ENCODE peak calls at places on chromosomes 2 and 18, in four cellular contexts. One of them, this sample, is unnamed.

GRCh38 chr2:168752361-168752760 is 50.1 kb upstream of the NOSTRIN start:
- DNase-seq in MCF 10A: no peak
- DNase-seq in suprapubic skin: no peak
- DNase-seq in Calu3: no peak
- DNase-seq in this sample: no peak

GRCh38 chr2:80365762-80366161 is 61.2 kb upstream of the LRRTM1 start:
- DNase-seq in MCF 10A: no peak
- DNase-seq in suprapubic skin: no peak
- DNase-seq in Calu3: no peak
- DNase-seq in this sample: no peak

GRCh38 chr2:241964133-241964532 is 94.6 kb downstream of the RTP5 start:
- DNase-seq in MCF 10A: no peak
- DNase-seq in suprapubic skin: no peak
- DNase-seq in Calu3: no peak
- DNase-seq in this sample: no peak

GRCh38 chr18:10365901-10366300 is 88.5 kb upstream of the APCDD1 start:
- DNase-seq in MCF 10A: no peak
- DNase-seq in suprapubic skin: no peak
- DNase-seq in Calu3: no peak
- DNase-seq in this sample: no peak

GRCh38 chr2:235669269-235669831 is 175.5 kb downstream of the AGAP1 start:
- DNase-seq in MCF 10A: peak
- DNase-seq in suprapubic skin: no peak
- DNase-seq in Calu3: peak
- DNase-seq in this sample: no peak

GRCh38 chr2:152715854-152716428 is 1.3 kb downstream of the PRPF40A start:
- DNase-seq in MCF 10A: peak
- DNase-seq in suprapubic skin: no peak
- DNase-seq in Calu3: peak
- DNase-seq in this sample: no peak

GRCh38 chr18:50117876-50118275 is 77.1 kb downstream of the MYO5B start:
- DNase-seq in MCF 10A: peak
- DNase-seq in suprapubic skin: no peak
- DNase-seq in Calu3: no peak
- DNase-seq in this sample: no peak

GRCh38 chr2:42829556-42830510 is 37.5 kb upstream of the HAAO start:
- DNase-seq in MCF 10A: no peak
- DNase-seq in suprapubic skin: no peak
- DNase-seq in Calu3: no peak
- DNase-seq in this sample: no peak

GRCh38 chr2:236679906-236680305 is 110.3 kb downstream of the ACKR3 start:
- DNase-seq in MCF 10A: peak
- DNase-seq in suprapubic skin: no peak
- DNase-seq in Calu3: no peak
- DNase-seq in this sample: no peak

GRCh38 chr2:8203354-8203753 is 478.5 kb upstream of the ID2 start:
- DNase-seq in MCF 10A: no peak
- DNase-seq in suprapubic skin: no peak
- DNase-seq in Calu3: no peak
- DNase-seq in this sample: no peak

GRCh38 chr2:85326406-85326945 is 1.3 kb downstream of the TGOLN2 start:
- DNase-seq in MCF 10A: no peak
- DNase-seq in suprapubic skin: no peak
- DNase-seq in Calu3: no peak
- DNase-seq in this sample: peak

GRCh38 chr2:20355131-20355530 is 4.5 kb upstream of the PUM2 start:
- DNase-seq in MCF 10A: no peak
- DNase-seq in suprapubic skin: no peak
- DNase-seq in Calu3: no peak
- DNase-seq in this sample: no peak

GRCh38 chr2:23901966-23902942 is 24.7 kb downstream of the ATAD2B start:
- DNase-seq in MCF 10A: peak
- DNase-seq in suprapubic skin: no peak
- DNase-seq in Calu3: no peak
- DNase-seq in this sample: no peak

GRCh38 chr2:237171396-237171795 is 85.7 kb downstream of the COPS8 start:
- DNase-seq in MCF 10A: peak
- DNase-seq in suprapubic skin: no peak
- DNase-seq in Calu3: peak
- DNase-seq in this sample: no peak

GRCh38 chr18:51668101-51668500 is 470.6 kb upstream of the MEX3C start:
- DNase-seq in MCF 10A: peak
- DNase-seq in suprapubic skin: no peak
- DNase-seq in Calu3: peak
- DNase-seq in this sample: no peak

GRCh38 chr2:45962522-45962921 is 311.0 kb downstream of the PRKCE start:
- DNase-seq in MCF 10A: peak
- DNase-seq in suprapubic skin: no peak
- DNase-seq in Calu3: peak
- DNase-seq in this sample: no peak

GRCh38 chr18:28045176-28045810 is 131.6 kb downstream of the CDH2 start:
- DNase-seq in MCF 10A: peak
- DNase-seq in suprapubic skin: no peak
- DNase-seq in Calu3: no peak
- DNase-seq in this sample: no peak

GRCh38 chr2:16615687-16616615 is 49.7 kb downstream of the CYRIA start:
- DNase-seq in MCF 10A: no peak
- DNase-seq in suprapubic skin: no peak
- DNase-seq in Calu3: no peak
- DNase-seq in this sample: peak

GRCh38 chr2:201220102-201220570 is 37.2 kb downstream of the CASP10 start:
- DNase-seq in MCF 10A: peak
- DNase-seq in suprapubic skin: no peak
- DNase-seq in Calu3: peak
- DNase-seq in this sample: no peak

GRCh38 chr2:183383854-183384253 is 259.6 kb downstream of the NUP35 start:
- DNase-seq in MCF 10A: no peak
- DNase-seq in suprapubic skin: no peak
- DNase-seq in Calu3: no peak
- DNase-seq in this sample: no peak

GRCh38 chr18:39414009-39414700 is 1848.6 kb upstream of the CELF4 start:
- DNase-seq in MCF 10A: peak
- DNase-seq in suprapubic skin: no peak
- DNase-seq in Calu3: no peak
- DNase-seq in this sample: no peak

GRCh38 chr2:74919827-74920226 is 38.6 kb upstream of the POLE4 start:
- DNase-seq in MCF 10A: peak
- DNase-seq in suprapubic skin: no peak
- DNase-seq in Calu3: peak
- DNase-seq in this sample: peak

GRCh38 chr2:74917702-74918619 is 40.5 kb upstream of the POLE4 start:
- DNase-seq in MCF 10A: peak
- DNase-seq in suprapubic skin: no peak
- DNase-seq in Calu3: peak
- DNase-seq in this sample: no peak

GRCh38 chr2:74924463-74925265 is 33.8 kb upstream of the POLE4 start:
- DNase-seq in MCF 10A: no peak
- DNase-seq in suprapubic skin: no peak
- DNase-seq in Calu3: no peak
- DNase-seq in this sample: no peak

GRCh38 chr2:74922592-74923227 is 35.7 kb upstream of the POLE4 start:
- DNase-seq in MCF 10A: peak
- DNase-seq in suprapubic skin: no peak
- DNase-seq in Calu3: no peak
- DNase-seq in this sample: no peak

GRCh38 chr2:74921236-74921736 is 37.2 kb upstream of the POLE4 start:
- DNase-seq in MCF 10A: no peak
- DNase-seq in suprapubic skin: no peak
- DNase-seq in Calu3: no peak
- DNase-seq in this sample: no peak
- TF ChIP-seq CTCF in MCF 10A: no peak
- TF ChIP-seq CTCF in suprapubic skin: no peak
- TF ChIP-seq CTCF in Calu3: no peak
- TF ChIP-seq CTCF in this sample: no peak

GRCh38 chr2:135587958-135588357 is 56.7 kb downstream of the R3HDM1 start:
- DNase-seq in MCF 10A: no peak
- DNase-seq in suprapubic skin: no peak
- DNase-seq in Calu3: no peak
- DNase-seq in this sample: no peak
- TF ChIP-seq CTCF in MCF 10A: no peak
- TF ChIP-seq CTCF in suprapubic skin: no peak
- TF ChIP-seq CTCF in Calu3: no peak
- TF ChIP-seq CTCF in this sample: no peak

GRCh38 chr2:109260886-109261700 is 132.1 kb downstream of the SH3RF3 start:
- DNase-seq in MCF 10A: peak
- DNase-seq in suprapubic skin: no peak
- DNase-seq in Calu3: no peak
- DNase-seq in this sample: no peak
- TF ChIP-seq CTCF in MCF 10A: peak
- TF ChIP-seq CTCF in suprapubic skin: no peak
- TF ChIP-seq CTCF in Calu3: no peak
- TF ChIP-seq CTCF in this sample: peak

GRCh38 chr2:156852210-156852609 is 405.3 kb upstream of the GALNT5 start:
- DNase-seq in MCF 10A: no peak
- DNase-seq in suprapubic skin: no peak
- DNase-seq in Calu3: no peak
- DNase-seq in this sample: no peak

GRCh38 chr2:156852681-156853080 is 404.8 kb upstream of the GALNT5 start:
- DNase-seq in MCF 10A: no peak
- DNase-seq in suprapubic skin: no peak
- DNase-seq in Calu3: no peak
- DNase-seq in this sample: no peak
- TF ChIP-seq CTCF in MCF 10A: no peak
- TF ChIP-seq CTCF in suprapubic skin: no peak
- TF ChIP-seq CTCF in Calu3: no peak
- TF ChIP-seq CTCF in this sample: no peak

GRCh38 chr2:191539068-191539467 is 138.9 kb upstream of the NABP1 start:
- DNase-seq in MCF 10A: peak
- DNase-seq in suprapubic skin: no peak
- DNase-seq in Calu3: peak
- DNase-seq in this sample: no peak
- TF ChIP-seq CTCF in MCF 10A: peak
- TF ChIP-seq CTCF in suprapubic skin: no peak
- TF ChIP-seq CTCF in Calu3: peak
- TF ChIP-seq CTCF in this sample: peak

GRCh38 chr2:231737761-231738160 is 29.4 kb downstream of the PTMA start:
- DNase-seq in MCF 10A: no peak
- DNase-seq in suprapubic skin: no peak
- DNase-seq in Calu3: no peak
- DNase-seq in this sample: no peak

GRCh38 chr2:231727621-231728020 is 19.3 kb downstream of the PTMA start:
- DNase-seq in MCF 10A: no peak
- DNase-seq in suprapubic skin: no peak
- DNase-seq in Calu3: no peak
- DNase-seq in this sample: no peak

GRCh38 chr2:231732604-231733003 is 24.3 kb downstream of the PTMA start:
- DNase-seq in MCF 10A: no peak
- DNase-seq in suprapubic skin: no peak
- DNase-seq in Calu3: no peak
- DNase-seq in this sample: no peak
- TF ChIP-seq CTCF in MCF 10A: no peak
- TF ChIP-seq CTCF in suprapubic skin: no peak
- TF ChIP-seq CTCF in Calu3: no peak
- TF ChIP-seq CTCF in this sample: no peak

GRCh38 chr2:190999949-191000665 is 13.9 kb downstream of the STAT1 start:
- DNase-seq in MCF 10A: no peak
- DNase-seq in suprapubic skin: no peak
- DNase-seq in Calu3: no peak
- DNase-seq in this sample: no peak
- TF ChIP-seq CTCF in MCF 10A: no peak
- TF ChIP-seq CTCF in suprapubic skin: no peak
- TF ChIP-seq CTCF in Calu3: no peak
- TF ChIP-seq CTCF in this sample: no peak

This sample was measured in CD14-positive monocyte.